ENCODE peak calls at places on chromosomes 7 and 10, in seven cellular contexts. One of them, this sample, is unnamed.

GRCh38 chr7:30466266-30466665 is 12.3 kb downstream of the NOD1 start:
- DNase-seq in SK-N-SH: no peak
- DNase-seq in GM12878: no peak
- DNase-seq in HepG2: no peak
- DNase-seq in HCT116: no peak
- DNase-seq in K562: no peak
- DNase-seq in H1: no peak
- DNase-seq in this sample: no peak

GRCh38 chr7:156652886-156653568 is 12.5 kb downstream of the RNF32 start:
- DNase-seq in K562: no peak
- DNase-seq in GM12878: no peak
- DNase-seq in H1: no peak
- DNase-seq in HCT116: no peak
- DNase-seq in HepG2: peak
- DNase-seq in SK-N-SH: no peak
- DNase-seq in this sample: no peak

GRCh38 chr10:7945469-7946187 is 108.9 kb upstream of the GATA3 start:
- DNase-seq in HepG2: peak
- DNase-seq in HCT116: no peak
- DNase-seq in K562: no peak
- DNase-seq in SK-N-SH: peak
- DNase-seq in H1: no peak
- DNase-seq in GM12878: no peak
- DNase-seq in this sample: no peak

GRCh38 chr10:106696239-106696638 is 468.3 kb downstream of the SORCS1 start:
- DNase-seq in K562: no peak
- DNase-seq in SK-N-SH: peak
- DNase-seq in GM12878: no peak
- DNase-seq in HepG2: no peak
- DNase-seq in HCT116: no peak
- DNase-seq in H1: no peak
- DNase-seq in this sample: no peak

GRCh38 chr10:72303424-72304128 is 29.9 kb downstream of the DDIT4 start:
- DNase-seq in H1: no peak
- DNase-seq in SK-N-SH: no peak
- DNase-seq in K562: no peak
- DNase-seq in GM12878: no peak
- DNase-seq in HepG2: no peak
- DNase-seq in HCT116: no peak
- DNase-seq in this sample: no peak

GRCh38 chr10:84924131-84924530 is 595.7 kb downstream of the CCSER2 start:
- DNase-seq in HepG2: no peak
- DNase-seq in SK-N-SH: no peak
- DNase-seq in H1: no peak
- DNase-seq in GM12878: no peak
- DNase-seq in K562: no peak
- DNase-seq in HCT116: no peak
- DNase-seq in this sample: no peak

GRCh38 chr7:83301416-83301815 is 138.7 kb upstream of the PCLO start:
- DNase-seq in K562: no peak
- DNase-seq in GM12878: no peak
- DNase-seq in H1: no peak
- DNase-seq in HepG2: no peak
- DNase-seq in SK-N-SH: no peak
- DNase-seq in HCT116: no peak
- DNase-seq in this sample: no peak

GRCh38 chr10:122267849-122268737 is 3.0 kb upstream of the BTBD16 start:
- DNase-seq in HepG2: peak
- DNase-seq in SK-N-SH: peak
- DNase-seq in GM12878: no peak
- DNase-seq in HCT116: peak
- DNase-seq in H1: peak
- DNase-seq in K562: peak
- DNase-seq in this sample: peak

GRCh38 chr7:94303736-94304135 is 91.0 kb upstream of the COL1A2 start:
- DNase-seq in HepG2: no peak
- DNase-seq in SK-N-SH: no peak
- DNase-seq in GM12878: no peak
- DNase-seq in K562: no peak
- DNase-seq in HCT116: no peak
- DNase-seq in H1: no peak
- DNase-seq in this sample: no peak

GRCh38 chr7:75842836-75843446 is 29.3 kb upstream of the CCL24 start:
- DNase-seq in HCT116: no peak
- DNase-seq in HepG2: peak
- DNase-seq in K562: peak
- DNase-seq in H1: no peak
- DNase-seq in GM12878: peak
- DNase-seq in SK-N-SH: no peak
- DNase-seq in this sample: no peak

GRCh38 chr7:73423519-73424485 is 9.8 kb upstream of the FZD9 start:
- DNase-seq in SK-N-SH: no peak
- DNase-seq in HCT116: no peak
- DNase-seq in HepG2: peak
- DNase-seq in H1: peak
- DNase-seq in GM12878: no peak
- DNase-seq in K562: no peak
- DNase-seq in this sample: no peak

GRCh38 chr10:82942572-82943091 is 1067.6 kb downstream of the NRG3 start:
- DNase-seq in SK-N-SH: no peak
- DNase-seq in GM12878: no peak
- DNase-seq in HCT116: no peak
- DNase-seq in K562: no peak
- DNase-seq in H1: no peak
- DNase-seq in HepG2: no peak
- DNase-seq in this sample: no peak

GRCh38 chr7:156368459-156368858 is 272.1 kb upstream of the RNF32 start:
- DNase-seq in GM12878: no peak
- DNase-seq in K562: no peak
- DNase-seq in HCT116: no peak
- DNase-seq in SK-N-SH: no peak
- DNase-seq in H1: no peak
- DNase-seq in HepG2: no peak
- DNase-seq in this sample: no peak

GRCh38 chr10:116429288-116429977 is 1.8 kb downstream of the PNLIPRP3 start:
- DNase-seq in K562: no peak
- DNase-seq in H1: no peak
- DNase-seq in GM12878: no peak
- DNase-seq in HCT116: no peak
- DNase-seq in HepG2: no peak
- DNase-seq in SK-N-SH: no peak
- DNase-seq in this sample: no peak

GRCh38 chr10:510415-510881 is 179.0 kb downstream of the DIP2C start:
- DNase-seq in HCT116: no peak
- DNase-seq in K562: no peak
- DNase-seq in SK-N-SH: no peak
- DNase-seq in H1: no peak
- DNase-seq in HepG2: no peak
- DNase-seq in GM12878: no peak
- DNase-seq in this sample: no peak

GRCh38 chr7:42350801-42351200 is 113.8 kb upstream of the GLI3 start:
- DNase-seq in HCT116: no peak
- DNase-seq in SK-N-SH: no peak
- DNase-seq in H1: no peak
- DNase-seq in GM12878: no peak
- DNase-seq in HepG2: no peak
- DNase-seq in K562: no peak
- DNase-seq in this sample: no peak

GRCh38 chr10:88194961-88195367 is 331.5 kb downstream of the PTEN start:
- DNase-seq in SK-N-SH: peak
- DNase-seq in HCT116: no peak
- DNase-seq in H1: no peak
- DNase-seq in HepG2: no peak
- DNase-seq in K562: no peak
- DNase-seq in GM12878: no peak
- DNase-seq in this sample: no peak
- TF ChIP-seq JUND in SK-N-SH: no peak
- TF ChIP-seq JUND in HCT116: no peak
- TF ChIP-seq JUND in H1: no peak
- TF ChIP-seq JUND in HepG2: no peak
- TF ChIP-seq JUND in K562: no peak
- TF ChIP-seq JUND in GM12878: no peak
- TF ChIP-seq JUND in this sample: no peak

GRCh38 chr10:103244663-103245271 is 920 bp upstream of the RPEL1 start:
- DNase-seq in K562: peak
- DNase-seq in GM12878: peak
- DNase-seq in HepG2: peak
- DNase-seq in H1: peak
- DNase-seq in SK-N-SH: peak
- DNase-seq in HCT116: peak
- DNase-seq in this sample: peak

GRCh38 chr10:103235775-103236174 is 9.9 kb upstream of the RPEL1 start:
- DNase-seq in HepG2: no peak
- DNase-seq in HCT116: no peak
- DNase-seq in H1: no peak
- DNase-seq in SK-N-SH: no peak
- DNase-seq in K562: no peak
- DNase-seq in GM12878: no peak
- DNase-seq in this sample: no peak

GRCh38 chr10:103238506-103239252 is 7.0 kb upstream of the RPEL1 start:
- DNase-seq in HCT116: peak
- DNase-seq in K562: no peak
- DNase-seq in HepG2: peak
- DNase-seq in GM12878: no peak
- DNase-seq in H1: no peak
- DNase-seq in SK-N-SH: no peak
- DNase-seq in this sample: no peak

GRCh38 chr10:103246328-103246727 is 641 bp downstream of the RPEL1 start:
- DNase-seq in HCT116: no peak
- DNase-seq in H1: no peak
- DNase-seq in HepG2: no peak
- DNase-seq in SK-N-SH: no peak
- DNase-seq in K562: no peak
- DNase-seq in GM12878: no peak
- DNase-seq in this sample: no peak

DNA sequence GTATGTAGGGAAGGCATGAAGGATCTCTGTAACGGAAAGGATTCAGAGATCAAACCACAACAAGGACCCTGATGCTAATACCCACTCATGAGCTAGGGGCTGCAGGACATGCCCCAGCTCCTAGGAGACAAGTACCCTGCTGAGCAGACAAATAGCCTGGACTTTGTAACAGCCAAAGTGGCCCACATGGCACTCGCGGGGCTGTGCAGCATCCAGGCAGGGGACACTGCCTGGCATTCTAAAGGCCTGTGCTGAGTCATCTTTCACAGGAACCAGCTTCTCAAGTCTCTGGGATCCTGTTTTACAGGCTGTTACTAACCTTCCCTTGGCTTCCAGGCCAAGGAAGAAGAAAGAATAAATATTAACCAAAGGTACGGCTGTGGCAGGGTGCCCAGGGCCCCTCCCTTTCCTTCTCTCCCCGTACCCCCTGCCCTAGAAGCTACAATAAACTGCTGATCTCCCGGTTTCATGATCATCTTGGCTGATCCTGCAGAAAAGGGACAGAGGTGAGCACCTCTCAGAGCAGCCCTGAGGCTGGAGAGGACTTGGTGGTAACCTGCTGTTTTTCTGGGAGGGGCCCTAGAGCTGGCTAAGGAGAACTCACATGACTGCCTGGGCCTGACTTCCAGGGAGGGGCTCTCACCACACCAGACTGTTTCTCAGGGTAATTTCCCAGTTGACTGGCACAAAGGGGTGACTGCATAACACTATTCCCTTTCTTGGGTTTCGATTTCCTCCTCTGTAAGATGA is 4.2 kb upstream of the RPEL1 start:
- DNase-seq in K562: no peak
- DNase-seq in SK-N-SH: no peak
- DNase-seq in GM12878: no peak
- DNase-seq in HCT116: peak
- DNase-seq in HepG2: peak
- DNase-seq in H1: no peak
- DNase-seq in this sample: peak
- TF ChIP-seq JUND in K562: no peak
- TF ChIP-seq JUND in SK-N-SH: peak
- TF ChIP-seq JUND in GM12878: no peak
- TF ChIP-seq JUND in HCT116: no peak
- TF ChIP-seq JUND in HepG2: no peak
- TF ChIP-seq JUND in H1: no peak
- TF ChIP-seq JUND in this sample: peak

GRCh38 chr7:128910569-128910945 is at the start of gene KCP:
- DNase-seq in K562: peak
- DNase-seq in GM12878: no peak
- DNase-seq in SK-N-SH: peak
- DNase-seq in H1: peak
- DNase-seq in HCT116: no peak
- DNase-seq in HepG2: no peak
- DNase-seq in this sample: no peak

GRCh38 chr7:128906766-128907559 is 3.5 kb downstream of the KCP start:
- DNase-seq in SK-N-SH: peak
- DNase-seq in K562: no peak
- DNase-seq in HepG2: no peak
- DNase-seq in HCT116: no peak
- DNase-seq in GM12878: no peak
- DNase-seq in H1: peak
- DNase-seq in this sample: no peak

GRCh38 chr7:128909605-128910568 is 622 bp downstream of the KCP start:
- DNase-seq in HepG2: no peak
- DNase-seq in GM12878: no peak
- DNase-seq in HCT116: no peak
- DNase-seq in SK-N-SH: peak
- DNase-seq in H1: peak
- DNase-seq in K562: no peak
- DNase-seq in this sample: no peak

GRCh38 chr7:128911441-128912031 is 1.0 kb upstream of the KCP start:
- DNase-seq in K562: no peak
- DNase-seq in HCT116: no peak
- DNase-seq in H1: peak
- DNase-seq in HepG2: no peak
- DNase-seq in SK-N-SH: peak
- DNase-seq in GM12878: no peak
- DNase-seq in this sample: peak

DNA sequence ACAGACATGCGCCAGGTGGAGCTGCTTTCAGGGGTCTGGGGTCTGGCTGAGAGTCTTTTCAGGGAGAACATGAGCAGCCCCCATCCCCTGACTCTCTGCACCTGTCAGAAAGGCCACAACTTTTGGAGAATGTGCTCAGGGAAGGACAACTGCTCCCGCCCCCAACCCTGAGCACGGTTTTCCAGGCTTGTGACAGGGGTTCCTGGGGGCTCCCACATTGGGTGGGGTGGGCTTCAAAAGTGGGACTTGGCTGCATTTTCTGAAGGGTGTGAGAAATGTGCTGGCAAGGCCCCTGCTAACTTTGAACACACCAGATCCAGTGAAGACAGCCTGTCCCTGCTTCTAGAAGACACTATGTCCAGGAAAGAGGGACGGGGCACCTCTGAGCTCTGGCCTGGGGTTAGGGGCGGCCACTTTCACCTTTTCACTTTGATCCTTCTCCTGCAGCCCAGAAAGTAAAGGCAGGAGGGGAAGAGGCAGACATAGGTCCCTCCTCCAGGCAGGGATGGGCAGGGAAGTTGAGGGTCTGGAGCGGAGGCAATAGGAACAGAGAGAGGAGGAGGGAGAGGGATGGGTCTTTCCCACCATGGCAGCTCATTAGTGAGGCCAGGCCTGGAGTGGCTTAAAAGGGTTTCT is 1.6 kb downstream of the KCP start:
- DNase-seq in HCT116: no peak
- DNase-seq in HepG2: no peak
- DNase-seq in SK-N-SH: peak
- DNase-seq in K562: no peak
- DNase-seq in GM12878: no peak
- DNase-seq in H1: peak
- DNase-seq in this sample: no peak
- TF ChIP-seq JUND in HCT116: no peak
- TF ChIP-seq JUND in HepG2: no peak
- TF ChIP-seq JUND in SK-N-SH: no peak
- TF ChIP-seq JUND in K562: no peak
- TF ChIP-seq JUND in GM12878: no peak
- TF ChIP-seq JUND in H1: no peak
- TF ChIP-seq JUND in this sample: no peak

GRCh38 chr10:42933454-42934340 is 143.2 kb upstream of the RET start:
- DNase-seq in K562: no peak
- DNase-seq in HCT116: no peak
- DNase-seq in GM12878: no peak
- DNase-seq in H1: peak
- DNase-seq in HepG2: no peak
- DNase-seq in SK-N-SH: peak
- DNase-seq in this sample: peak
- TF ChIP-seq JUND in K562: no peak
- TF ChIP-seq JUND in HCT116: no peak
- TF ChIP-seq JUND in GM12878: no peak
- TF ChIP-seq JUND in H1: no peak
- TF ChIP-seq JUND in HepG2: no peak
- TF ChIP-seq JUND in SK-N-SH: no peak
- TF ChIP-seq JUND in this sample: no peak

This sample was measured in T47D.